ENCODE peak calls at places on chromosomes 11 and 22, in ten cellular contexts. S is GM23338; A is heart right ventricle; Q is tibial nerve; U is transverse colon; G is CD8-positive, alpha-beta memory T cell; V is suprapubic skin; E is GM23248; L is cardiac muscle cell; F is neuronal stem cell. Z is an unnamed sample.
A peak's percentile ranks its signal among the peaks of the same experiment; 100 is the strongest.

GRCh38 chr11:68040121-68040956 is 1.5 kb downstream of the TCIRG1 start:
- DNase-seq in S (peak; percentile 75), A (peak; percentile 77), Q (peak; percentile 48), U (peak; percentile 68), G (peak; percentile 63), V (peak; percentile 89), E (peak; percentile 81), L (peak; percentile 84), F (no peak), Z (peak; percentile 77)

GRCh38 chr11:18347471-18348125 is 25.2 kb downstream of the GTF2H1 start:
- DNase-seq in S (no peak), A (no peak), Q (no peak), U (no peak), G (no peak), V (no peak), E (peak; percentile 91), L (no peak), F (no peak), Z (no peak)

GRCh38 chr11:2574553-2575535 is 125.0 kb downstream of the KCNQ1OT1 start:
- DNase-seq in S (no peak), A (no peak), Q (no peak), U (peak; percentile 34), G (no peak), V (peak; percentile 67), E (no peak), L (no peak), F (no peak), Z (peak; percentile 30)

GRCh38 chr11:35089724-35090505 is 49.1 kb upstream of the CD44 start:
- DNase-seq in S (no peak), A (no peak), Q (no peak), U (no peak), G (no peak), V (no peak), E (no peak), L (no peak), F (no peak), Z (no peak)

GRCh38 chr11:1554981-1555712 is 16.9 kb downstream of the DUSP8 start:
- DNase-seq in S (no peak), A (no peak), Q (no peak), U (no peak), G (no peak), V (no peak), E (no peak), L (no peak), F (no peak), Z (peak; percentile 31)

GRCh38 chr22:46649176-46650077 is 29.2 kb downstream of the GRAMD4 start:
- DNase-seq in S (no peak), A (peak; percentile 72), Q (no peak), U (no peak), G (no peak), V (no peak), E (peak; percentile 43), L (peak; percentile 30), F (no peak), Z (no peak)

GRCh38 chr11:46693597-46694012 is 6.8 kb downstream of the ARHGAP1 start:
- DNase-seq in S (no peak), A (no peak), Q (no peak), U (no peak), G (no peak), V (no peak), E (peak; percentile 56), L (no peak), F (no peak), Z (no peak)

GRCh38 chr11:73671701-73672100 is 25.3 kb downstream of the PLEKHB1 start:
- DNase-seq in S (no peak), A (peak; percentile 27), Q (no peak), U (no peak), G (no peak), V (peak; percentile 53), E (no peak), L (no peak), F (no peak), Z (no peak)

GRCh38 chr22:44242946-44243724 is 62.4 kb downstream of the PARVG start:
- DNase-seq in S (no peak), A (no peak), Q (no peak), U (no peak), G (no peak), V (peak; percentile 54), E (no peak), L (no peak), F (no peak), Z (no peak)

GRCh38 chr11:105004021-105004420 is 18.9 kb downstream of the CASP5 start:
- DNase-seq in S (no peak), A (no peak), Q (no peak), U (no peak), G (no peak), V (no peak), E (peak; percentile 18), L (no peak), F (no peak), Z (no peak)

GRCh38 chr22:29517215-29517908 is 36.2 kb downstream of the THOC5 start:
- DNase-seq in S (no peak), A (peak; percentile 23), Q (no peak), U (no peak), G (no peak), V (no peak), E (peak; percentile 4), L (no peak), F (no peak), Z (no peak)

GRCh38 chr11:47466701-47467250 is 17.8 kb upstream of the RAPSN start:
- DNase-seq in S (peak; percentile 41), A (peak; percentile 45), Q (no peak), U (peak; percentile 46), G (no peak), V (no peak), E (peak; percentile 46), L (no peak), F (no peak), Z (peak; percentile 33)

GRCh38 chr11:33530824-33531223 is 169.8 kb downstream of the C11orf91 start:
- DNase-seq in S (no peak), A (no peak), Q (no peak), U (no peak), G (no peak), V (no peak), E (peak; percentile 86), L (no peak), F (no peak), Z (no peak)

GRCh38 chr11:73221451-73221850 is 3.4 kb downstream of the P2RY2 start:
- DNase-seq in S (no peak), A (no peak), Q (no peak), U (no peak), G (no peak), V (no peak), E (no peak), L (no peak), F (no peak), Z (no peak)

GRCh38 chr11:35541621-35542375 is 16.4 kb upstream of the PAMR1 start:
- DNase-seq in S (no peak), A (peak; percentile 52), Q (peak; percentile 65), U (peak; percentile 16), G (no peak), V (no peak), E (peak; percentile 90), L (no peak), F (no peak), Z (peak; percentile 58)

GRCh38 chr11:12287374-12288211 is 89.8 kb upstream of the PARVA start:
- DNase-seq in S (peak; percentile 80), A (peak; percentile 61), Q (peak; percentile 60), U (peak; percentile 48), G (no peak), V (peak; percentile 77), E (peak; percentile 99), L (peak; percentile 80), F (peak; percentile 56), Z (peak; percentile 77)

GRCh38 chr11:120750647-120751419 is 239.3 kb downstream of the GRIK4 start:
- DNase-seq in S (no peak), A (no peak), Q (no peak), U (no peak), G (no peak), V (no peak), E (no peak), L (no peak), F (no peak), Z (no peak)

GRCh38 chr11:11420512-11420911 is 67.5 kb upstream of the CSNK2A3 start:
- DNase-seq in S (no peak), A (peak; percentile 63), Q (no peak), U (no peak), G (no peak), V (no peak), E (no peak), L (peak; percentile 24), F (no peak), Z (no peak)

GRCh38 chr22:38940985-38941384 is 16.4 kb upstream of the APOBEC3A start:
- DNase-seq in S (no peak), A (no peak), Q (no peak), U (no peak), G (no peak), V (no peak), E (no peak), L (no peak), F (no peak), Z (no peak)

GRCh38 chr11:92216789-92217188 is 7.8 kb upstream of the FAT3 start:
- DNase-seq in S (peak; percentile 70), A (no peak), Q (no peak), U (no peak), G (no peak), V (no peak), E (no peak), L (no peak), F (no peak), Z (no peak)
- H3K27me3 ChIP-seq in S (peaks cover 2% of the 10 kb centered on the region), A (peaks cover 5% of the 10 kb centered on the region), Q (no peaks in the 10 kb centered on the region), U (peaks cover 6% of the 10 kb centered on the region), G (no peaks in the 10 kb centered on the region), V (peaks cover 13% of the 10 kb centered on the region), E (peaks cover 13% of the 10 kb centered on the region), L (no peaks in the 10 kb centered on the region), F (no peaks in the 10 kb centered on the region), Z (peaks cover 3% of the 10 kb centered on the region)

GRCh38 chr11:65589444-65590239 is 6.0 kb downstream of the KCNK7 start:
- DNase-seq in S (no peak), A (no peak), Q (no peak), U (peak; percentile 25), G (no peak), V (no peak), E (no peak), L (no peak), F (no peak), Z (no peak)
- H3K27ac ChIP-seq in S (no peak overlapping the region), A (no peak overlapping the region), Q (peak overlapping the region; percentile 79), U (peak overlapping the region; percentile 73), G (no peak overlapping the region), V (no peak overlapping the region), E (no peak overlapping the region), L (no peak overlapping the region), F (peak overlapping the region; percentile 38), Z (peak overlapping the region; percentile 91)

DNA sequence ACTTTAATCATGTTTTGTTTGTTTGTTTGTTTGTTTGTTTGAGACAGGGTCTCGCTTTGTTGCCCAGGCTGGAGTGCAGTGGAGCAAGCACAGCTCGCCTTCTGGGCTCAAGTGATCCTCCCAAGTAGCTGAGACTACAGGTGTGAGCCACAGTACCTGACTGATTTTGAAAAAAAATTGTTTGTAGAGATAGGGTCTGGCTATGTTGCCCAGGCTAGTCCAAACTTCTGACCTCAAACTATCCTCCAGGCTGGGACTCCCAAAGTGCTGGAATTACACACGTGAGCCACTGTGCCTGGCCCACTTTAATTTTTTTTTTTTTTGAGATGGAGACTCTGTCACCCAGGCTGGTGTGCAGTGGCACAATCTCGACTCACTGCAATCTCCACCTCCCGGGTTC is 74.8 kb upstream of the CLDN5 start:
- DNase-seq in S (no peak), A (no peak), Q (no peak), U (no peak), G (no peak), V (no peak), E (no peak), L (no peak), F (no peak), Z (no peak)
- H3K4me1 ChIP-seq in S (peaks cover 8% of the 10 kb centered on the region), A (peaks cover 12% of the 10 kb centered on the region), Q (no peaks in the 10 kb centered on the region), U (no peaks in the 10 kb centered on the region), G (peaks cover 46% of the 10 kb centered on the region), V (peaks cover 8% of the 10 kb centered on the region), E (no peaks in the 10 kb centered on the region), L (no peaks in the 10 kb centered on the region), F (no peaks in the 10 kb centered on the region), Z (no peaks in the 10 kb centered on the region)

GRCh38 chr11:124442847-124443246 is 2.6 kb downstream of the OR8B8 start:
- DNase-seq in S (no peak), A (no peak), Q (no peak), U (no peak), G (no peak), V (no peak), E (no peak), L (no peak), F (no peak), Z (no peak)
- H3K27me3 ChIP-seq in S (no peaks in the 10 kb centered on the region), A (no peaks in the 10 kb centered on the region), Q (no peaks in the 10 kb centered on the region), U (no peaks in the 10 kb centered on the region), G (no peaks in the 10 kb centered on the region), V (no peaks in the 10 kb centered on the region), E (no peaks in the 10 kb centered on the region), L (no peaks in the 10 kb centered on the region), F (no peaks in the 10 kb centered on the region), Z (no peaks in the 10 kb centered on the region)